ENCODE peak calls at places on chromosomes 1 and 21, in five cellular contexts. One of them, this sample, is unnamed.

GRCh38 chr1:8962812-8963669 is 17.4 kb downstream of the CA6 start:
- DNase-seq in cardiac fibroblast: peak
- DNase-seq in PC-3: peak
- DNase-seq in kidney epithelial cell: no peak
- DNase-seq in GM23338: peak
- DNase-seq in this sample: peak

GRCh38 chr1:30930631-30931173 is 22.1 kb upstream of the SDC3 start:
- DNase-seq in cardiac fibroblast: no peak
- DNase-seq in PC-3: no peak
- DNase-seq in kidney epithelial cell: no peak
- DNase-seq in GM23338: peak
- DNase-seq in this sample: no peak

GRCh38 chr1:67947114-67947513 is 103.3 kb downstream of the DIRAS3 start:
- DNase-seq in cardiac fibroblast: no peak
- DNase-seq in PC-3: no peak
- DNase-seq in kidney epithelial cell: no peak
- DNase-seq in GM23338: no peak
- DNase-seq in this sample: no peak

GRCh38 chr1:106621853-106622252 is 434.6 kb upstream of the PRMT6 start:
- DNase-seq in cardiac fibroblast: no peak
- DNase-seq in PC-3: peak
- DNase-seq in kidney epithelial cell: peak
- DNase-seq in GM23338: no peak
- DNase-seq in this sample: no peak

GRCh38 chr1:237411621-237412020 is 369.6 kb downstream of the RYR2 start:
- DNase-seq in cardiac fibroblast: no peak
- DNase-seq in PC-3: peak
- DNase-seq in kidney epithelial cell: no peak
- DNase-seq in GM23338: no peak
- DNase-seq in this sample: no peak

GRCh38 chr1:85894651-85895050 is 186.4 kb upstream of the ZNHIT6 start:
- DNase-seq in cardiac fibroblast: peak
- DNase-seq in PC-3: peak
- DNase-seq in kidney epithelial cell: no peak
- DNase-seq in GM23338: peak
- DNase-seq in this sample: peak

GRCh38 chr1:195908121-195908520 is 700.1 kb downstream of the KCNT2 start:
- DNase-seq in cardiac fibroblast: peak
- DNase-seq in PC-3: peak
- DNase-seq in kidney epithelial cell: no peak
- DNase-seq in GM23338: no peak
- DNase-seq in this sample: no peak

GRCh38 chr1:219372916-219373615 is 199.4 kb downstream of the LYPLAL1 start:
- DNase-seq in cardiac fibroblast: peak
- DNase-seq in PC-3: peak
- DNase-seq in kidney epithelial cell: no peak
- DNase-seq in GM23338: no peak
- DNase-seq in this sample: no peak

GRCh38 chr1:154418062-154418897 is 13.1 kb downstream of the IL6R start:
- DNase-seq in cardiac fibroblast: peak
- DNase-seq in PC-3: peak
- DNase-seq in kidney epithelial cell: peak
- DNase-seq in GM23338: no peak
- DNase-seq in this sample: no peak

GRCh38 chr21:27636671-27637070 is 669.8 kb upstream of the ADAMTS5 start:
- DNase-seq in cardiac fibroblast: no peak
- DNase-seq in PC-3: no peak
- DNase-seq in kidney epithelial cell: no peak
- DNase-seq in GM23338: no peak
- DNase-seq in this sample: no peak

GRCh38 chr21:24995206-24995605 is 612.1 kb downstream of the MRPL39 start:
- DNase-seq in cardiac fibroblast: no peak
- DNase-seq in PC-3: no peak
- DNase-seq in kidney epithelial cell: no peak
- DNase-seq in GM23338: peak
- DNase-seq in this sample: no peak

GRCh38 chr1:198373376-198373775 is 167.1 kb downstream of the ATP6V1G3 start:
- DNase-seq in cardiac fibroblast: peak
- DNase-seq in PC-3: peak
- DNase-seq in kidney epithelial cell: no peak
- DNase-seq in GM23338: no peak
- DNase-seq in this sample: peak

GRCh38 chr1:155975375-155976061 is 2.8 kb downstream of the ARHGEF2 start:
- DNase-seq in cardiac fibroblast: no peak
- DNase-seq in PC-3: no peak
- DNase-seq in kidney epithelial cell: no peak
- DNase-seq in GM23338: no peak
- DNase-seq in this sample: no peak

GRCh38 chr1:161196521-161197451 is 2.1 kb downstream of the ADAMTS4 start:
- DNase-seq in cardiac fibroblast: peak
- DNase-seq in PC-3: no peak
- DNase-seq in kidney epithelial cell: no peak
- DNase-seq in GM23338: peak
- DNase-seq in this sample: peak

GRCh38 chr1:181033799-181034391 is at the start of gene MR1:
- DNase-seq in cardiac fibroblast: peak
- DNase-seq in PC-3: peak
- DNase-seq in kidney epithelial cell: peak
- DNase-seq in GM23338: peak
- DNase-seq in this sample: peak

GRCh38 chr1:55981015-55981635 is 598.2 kb downstream of the PLPP3 start:
- DNase-seq in cardiac fibroblast: peak
- DNase-seq in PC-3: no peak
- DNase-seq in kidney epithelial cell: no peak
- DNase-seq in GM23338: no peak
- DNase-seq in this sample: peak

GRCh38 chr1:201375169-201375568 is 2.3 kb downstream of the TNNT2 start:
- DNase-seq in cardiac fibroblast: no peak
- DNase-seq in PC-3: peak
- DNase-seq in kidney epithelial cell: no peak
- DNase-seq in GM23338: no peak
- DNase-seq in this sample: no peak

GRCh38 chr1:227545361-227545760 is 18.0 kb upstream of the ZNF678 start:
- DNase-seq in cardiac fibroblast: no peak
- DNase-seq in PC-3: no peak
- DNase-seq in kidney epithelial cell: no peak
- DNase-seq in GM23338: no peak
- DNase-seq in this sample: no peak

GRCh38 chr1:15937706-15938168 is 38.2 kb downstream of the ZBTB17 start:
- DNase-seq in cardiac fibroblast: peak
- DNase-seq in PC-3: peak
- DNase-seq in kidney epithelial cell: no peak
- DNase-seq in GM23338: peak
- DNase-seq in this sample: no peak

GRCh38 chr21:31457675-31458074 is 113.6 kb upstream of the TIAM1 start:
- DNase-seq in cardiac fibroblast: no peak
- DNase-seq in PC-3: no peak
- DNase-seq in kidney epithelial cell: no peak
- DNase-seq in GM23338: peak
- DNase-seq in this sample: no peak

GRCh38 chr1:157409927-157410326 is 142.4 kb downstream of the FCRL5 start:
- DNase-seq in cardiac fibroblast: no peak
- DNase-seq in PC-3: no peak
- DNase-seq in kidney epithelial cell: no peak
- DNase-seq in GM23338: no peak
- DNase-seq in this sample: no peak

GRCh38 chr1:86832409-86832808 is 81.5 kb downstream of the SELENOF start:
- DNase-seq in cardiac fibroblast: no peak
- DNase-seq in PC-3: no peak
- DNase-seq in kidney epithelial cell: no peak
- DNase-seq in GM23338: no peak
- DNase-seq in this sample: no peak

GRCh38 chr1:112674440-112674985 is at the start of gene MOV10:
- DNase-seq in cardiac fibroblast: peak
- DNase-seq in PC-3: peak
- DNase-seq in kidney epithelial cell: peak
- DNase-seq in GM23338: peak
- DNase-seq in this sample: peak

GRCh38 chr1:13582713-13583443 is 754 bp upstream of the PDPN start:
- DNase-seq in cardiac fibroblast: no peak
- DNase-seq in PC-3: no peak
- DNase-seq in kidney epithelial cell: no peak
- DNase-seq in GM23338: peak
- DNase-seq in this sample: no peak

GRCh38 chr1:972726-973458 is 6.6 kb downstream of the PLEKHN1 start:
- DNase-seq in cardiac fibroblast: no peak
- DNase-seq in PC-3: no peak
- DNase-seq in kidney epithelial cell: no peak
- DNase-seq in GM23338: no peak
- DNase-seq in this sample: no peak

GRCh38 chr1:226990133-226990716 is 50.1 kb downstream of the COQ8A start:
- DNase-seq in cardiac fibroblast: no peak
- DNase-seq in PC-3: no peak
- DNase-seq in kidney epithelial cell: no peak
- DNase-seq in GM23338: no peak
- DNase-seq in this sample: no peak

GRCh38 chr1:4648657-4649056 is 5.8 kb upstream of the AJAP1 start:
- DNase-seq in cardiac fibroblast: no peak
- DNase-seq in PC-3: no peak
- DNase-seq in kidney epithelial cell: no peak
- DNase-seq in GM23338: no peak
- DNase-seq in this sample: no peak

GRCh38 chr1:205988585-205988995 is 14.6 kb downstream of the RAB7B start:
- DNase-seq in cardiac fibroblast: no peak
- DNase-seq in PC-3: no peak
- DNase-seq in kidney epithelial cell: no peak
- DNase-seq in GM23338: peak
- DNase-seq in this sample: no peak

GRCh38 chr21:25103500-25104207 is 503.6 kb downstream of the MRPL39 start:
- DNase-seq in cardiac fibroblast: peak
- DNase-seq in PC-3: no peak
- DNase-seq in kidney epithelial cell: no peak
- DNase-seq in GM23338: no peak
- DNase-seq in this sample: no peak

GRCh38 chr1:91400133-91400725 is 4.4 kb downstream of the HFM1 start:
- DNase-seq in cardiac fibroblast: peak
- DNase-seq in PC-3: no peak
- DNase-seq in kidney epithelial cell: no peak
- DNase-seq in GM23338: peak
- DNase-seq in this sample: no peak

GRCh38 chr1:3831689-3832088 is 25.3 kb downstream of the CEP104 start:
- DNase-seq in cardiac fibroblast: no peak
- DNase-seq in PC-3: no peak
- DNase-seq in kidney epithelial cell: no peak
- DNase-seq in GM23338: no peak
- DNase-seq in this sample: peak

GRCh38 chr21:38773108-38774061 is 32.3 kb upstream of the ETS2 start:
- DNase-seq in cardiac fibroblast: peak
- DNase-seq in PC-3: peak
- DNase-seq in kidney epithelial cell: peak
- DNase-seq in GM23338: no peak
- DNase-seq in this sample: peak

GRCh38 chr1:216849141-216849540 is 125.9 kb upstream of the ESRRG start:
- DNase-seq in cardiac fibroblast: no peak
- DNase-seq in PC-3: no peak
- DNase-seq in kidney epithelial cell: no peak
- DNase-seq in GM23338: no peak
- DNase-seq in this sample: no peak

GRCh38 chr1:165114889-165115285 is 241.6 kb downstream of the LMX1A start:
- DNase-seq in cardiac fibroblast: no peak
- DNase-seq in PC-3: no peak
- DNase-seq in kidney epithelial cell: no peak
- DNase-seq in GM23338: no peak
- DNase-seq in this sample: no peak

GRCh38 chr1:53196485-53197271 is at the start of gene CPT2:
- DNase-seq in cardiac fibroblast: peak
- DNase-seq in PC-3: peak
- DNase-seq in kidney epithelial cell: peak
- DNase-seq in GM23338: peak
- DNase-seq in this sample: peak
- TF ChIP-seq CTCF in cardiac fibroblast: no peak
- TF ChIP-seq CTCF in PC-3: no peak
- TF ChIP-seq CTCF in kidney epithelial cell: no peak
- TF ChIP-seq CTCF in GM23338: no peak
- TF ChIP-seq CTCF in this sample: peak

DNA sequence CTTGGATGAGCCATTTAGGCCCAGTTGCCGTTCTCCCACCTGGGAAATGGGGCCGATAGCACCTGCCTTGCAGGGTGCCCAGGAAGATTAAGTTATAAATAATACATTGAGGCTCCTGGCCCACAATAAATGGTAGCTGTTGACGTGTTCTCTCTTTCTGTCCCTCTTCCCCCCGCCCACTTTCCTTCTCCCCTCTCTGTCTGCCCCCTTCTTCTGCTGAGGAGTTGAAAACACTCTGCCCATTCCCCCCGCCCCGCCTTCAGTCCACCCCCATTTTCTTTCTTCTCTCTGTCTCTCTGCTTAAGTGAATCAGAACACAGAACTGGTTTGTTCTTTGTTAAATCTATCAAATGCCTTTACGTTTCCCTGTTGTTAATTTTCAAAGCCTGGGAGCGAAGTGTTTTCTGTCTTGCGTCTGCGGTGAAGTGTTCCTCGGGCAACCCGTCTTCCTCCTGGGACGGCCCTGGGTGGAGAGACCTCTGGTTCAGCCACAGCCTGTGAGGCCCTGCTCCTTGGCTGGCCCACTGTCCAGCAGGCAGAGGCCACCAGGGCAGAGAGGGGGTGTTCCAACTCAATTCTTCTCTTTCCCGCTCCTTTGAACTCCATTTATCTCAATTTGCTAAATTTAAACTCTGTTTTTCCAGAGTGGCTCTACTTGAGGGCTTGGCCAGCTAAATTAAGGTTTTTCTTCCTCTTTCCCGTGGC is 29.3 kb upstream of the SELENON start:
- DNase-seq in cardiac fibroblast: no peak
- DNase-seq in PC-3: no peak
- DNase-seq in kidney epithelial cell: no peak
- DNase-seq in GM23338: no peak
- DNase-seq in this sample: no peak
- H3K4me3 ChIP-seq in cardiac fibroblast: no peak
- H3K4me3 ChIP-seq in PC-3: no peak
- H3K4me3 ChIP-seq in kidney epithelial cell: no peak
- H3K4me3 ChIP-seq in GM23338: no peak
- H3K4me3 ChIP-seq in this sample: no peak

DNA sequence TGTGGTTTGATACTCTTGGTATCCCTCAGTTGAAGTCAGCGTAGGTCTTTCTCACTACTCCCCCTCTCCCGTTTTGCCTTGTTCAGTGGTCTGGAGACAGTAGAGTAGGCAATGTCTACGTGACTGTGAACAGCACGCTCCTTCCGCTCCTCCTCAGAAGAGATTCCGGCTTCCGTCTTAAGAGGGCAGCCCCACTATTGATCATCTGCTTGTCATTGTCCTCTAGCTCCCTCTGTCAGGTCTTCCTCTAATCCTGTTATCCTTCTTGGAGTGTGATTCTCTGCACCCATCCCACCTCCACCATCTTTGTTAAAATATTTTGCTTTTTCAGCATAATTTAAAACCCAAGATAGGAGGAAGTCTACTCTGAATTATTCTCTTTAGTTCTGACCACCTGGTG is 129.9 kb upstream of the KCNK2 start:
- DNase-seq in cardiac fibroblast: peak
- DNase-seq in PC-3: no peak
- DNase-seq in kidney epithelial cell: no peak
- DNase-seq in GM23338: peak
- DNase-seq in this sample: no peak
- TF ChIP-seq CTCF in cardiac fibroblast: no peak
- TF ChIP-seq CTCF in PC-3: peak
- TF ChIP-seq CTCF in kidney epithelial cell: no peak
- TF ChIP-seq CTCF in GM23338: peak
- TF ChIP-seq CTCF in this sample: no peak

GRCh38 chr1:183070923-183071618 is 47.9 kb downstream of the LAMC1 start:
- DNase-seq in cardiac fibroblast: peak
- DNase-seq in PC-3: peak
- DNase-seq in kidney epithelial cell: peak
- DNase-seq in GM23338: peak
- DNase-seq in this sample: peak
- H3K4me3 ChIP-seq in cardiac fibroblast: no peak
- H3K4me3 ChIP-seq in PC-3: peak
- H3K4me3 ChIP-seq in kidney epithelial cell: no peak
- H3K4me3 ChIP-seq in GM23338: no peak
- H3K4me3 ChIP-seq in this sample: no peak

This sample was measured in fibroblast of villous mesenchyme.